ENCODE peak calls at places on chromosomes 12 and 14, in six cellular contexts. One of them, this sample, is unnamed. For H3K4me1, the result is how much of the 10 kb centered on the place peaks cover.

GRCh38 chr12:110744697-110745264 is 2.1 kb upstream of the PPP1CC start:
- DNase-seq in neuronal stem cell: no peak
- DNase-seq in GM23248: peak
- DNase-seq in astrocyte: no peak
- DNase-seq in colonic mucosa: peak
- DNase-seq in Karpas-422: no peak
- DNase-seq in this sample: no peak

GRCh38 chr12:30095511-30095910 is 311.8 kb upstream of the TMTC1 start:
- DNase-seq in neuronal stem cell: no peak
- DNase-seq in GM23248: no peak
- DNase-seq in astrocyte: no peak
- DNase-seq in colonic mucosa: no peak
- DNase-seq in Karpas-422: no peak
- DNase-seq in this sample: no peak

GRCh38 chr12:19010087-19010486 is 119.4 kb upstream of the PLEKHA5 start:
- DNase-seq in neuronal stem cell: no peak
- DNase-seq in GM23248: no peak
- DNase-seq in astrocyte: no peak
- DNase-seq in colonic mucosa: no peak
- DNase-seq in Karpas-422: no peak
- DNase-seq in this sample: no peak

GRCh38 chr12:85951823-85952222 is 77.7 kb downstream of the NTS start:
- DNase-seq in neuronal stem cell: no peak
- DNase-seq in GM23248: peak
- DNase-seq in astrocyte: peak
- DNase-seq in colonic mucosa: no peak
- DNase-seq in Karpas-422: peak
- DNase-seq in this sample: no peak

GRCh38 chr12:1719139-1719538 is 28.3 kb downstream of the ADIPOR2 start:
- DNase-seq in neuronal stem cell: no peak
- DNase-seq in GM23248: peak
- DNase-seq in astrocyte: no peak
- DNase-seq in colonic mucosa: no peak
- DNase-seq in Karpas-422: no peak
- DNase-seq in this sample: no peak

GRCh38 chr12:124768462-124769165 is 95.0 kb downstream of the SCARB1 start:
- DNase-seq in neuronal stem cell: no peak
- DNase-seq in GM23248: peak
- DNase-seq in astrocyte: peak
- DNase-seq in colonic mucosa: no peak
- DNase-seq in Karpas-422: no peak
- DNase-seq in this sample: no peak

GRCh38 chr14:97634786-97635185 is 837.6 kb downstream of the VRK1 start:
- DNase-seq in neuronal stem cell: no peak
- DNase-seq in GM23248: peak
- DNase-seq in astrocyte: no peak
- DNase-seq in colonic mucosa: no peak
- DNase-seq in Karpas-422: no peak
- DNase-seq in this sample: no peak

GRCh38 chr14:92553456-92553855 is 39.9 kb downstream of the RIN3 start:
- DNase-seq in neuronal stem cell: no peak
- DNase-seq in GM23248: peak
- DNase-seq in astrocyte: peak
- DNase-seq in colonic mucosa: no peak
- DNase-seq in Karpas-422: no peak
- DNase-seq in this sample: no peak

GRCh38 chr12:122932207-122932606 is 34.1 kb downstream of the ABCB9 start:
- DNase-seq in neuronal stem cell: no peak
- DNase-seq in GM23248: no peak
- DNase-seq in astrocyte: no peak
- DNase-seq in colonic mucosa: no peak
- DNase-seq in Karpas-422: peak
- DNase-seq in this sample: no peak

GRCh38 chr12:16605666-16606116 is 271 bp downstream of the LMO3 start:
- DNase-seq in neuronal stem cell: no peak
- DNase-seq in GM23248: peak
- DNase-seq in astrocyte: peak
- DNase-seq in colonic mucosa: no peak
- DNase-seq in Karpas-422: no peak
- DNase-seq in this sample: no peak

GRCh38 chr12:49622501-49623141 is 740 bp upstream of the PRPF40B start:
- DNase-seq in neuronal stem cell: no peak
- DNase-seq in GM23248: peak
- DNase-seq in astrocyte: no peak
- DNase-seq in colonic mucosa: peak
- DNase-seq in Karpas-422: peak
- DNase-seq in this sample: peak

GRCh38 chr12:124177276-124177950 is 117.5 kb upstream of the RFLNA start:
- DNase-seq in neuronal stem cell: no peak
- DNase-seq in GM23248: no peak
- DNase-seq in astrocyte: no peak
- DNase-seq in colonic mucosa: no peak
- DNase-seq in Karpas-422: no peak
- DNase-seq in this sample: no peak

GRCh38 chr14:24436355-24437019 is 6.1 kb downstream of the SDR39U1 start:
- DNase-seq in neuronal stem cell: peak
- DNase-seq in GM23248: peak
- DNase-seq in astrocyte: peak
- DNase-seq in colonic mucosa: no peak
- DNase-seq in Karpas-422: peak
- DNase-seq in this sample: peak

GRCh38 chr14:106811167-106811566 is 1284.8 kb downstream of the TMEM121 start:
- DNase-seq in neuronal stem cell: no peak
- DNase-seq in GM23248: no peak
- DNase-seq in astrocyte: no peak
- DNase-seq in colonic mucosa: no peak
- DNase-seq in Karpas-422: no peak
- DNase-seq in this sample: no peak

GRCh38 chr12:71456316-71456715 is 16.7 kb downstream of the LGR5 start:
- DNase-seq in neuronal stem cell: peak
- DNase-seq in GM23248: no peak
- DNase-seq in astrocyte: no peak
- DNase-seq in colonic mucosa: no peak
- DNase-seq in Karpas-422: no peak
- DNase-seq in this sample: no peak

GRCh38 chr12:123532808-123533649 is 490 bp downstream of the RILPL1 start:
- DNase-seq in neuronal stem cell: peak
- DNase-seq in GM23248: peak
- DNase-seq in astrocyte: peak
- DNase-seq in colonic mucosa: peak
- DNase-seq in Karpas-422: no peak
- DNase-seq in this sample: peak

GRCh38 chr14:102616799-102617198 is 24.4 kb downstream of the RCOR1 start:
- DNase-seq in neuronal stem cell: no peak
- DNase-seq in GM23248: peak
- DNase-seq in astrocyte: no peak
- DNase-seq in colonic mucosa: no peak
- DNase-seq in Karpas-422: no peak
- DNase-seq in this sample: no peak

GRCh38 chr14:92600318-92601053 is 86.9 kb downstream of the RIN3 start:
- DNase-seq in neuronal stem cell: no peak
- DNase-seq in GM23248: peak
- DNase-seq in astrocyte: peak
- DNase-seq in colonic mucosa: no peak
- DNase-seq in Karpas-422: no peak
- DNase-seq in this sample: no peak

GRCh38 chr12:58815235-58815634 is 105.1 kb downstream of the LRIG3 start:
- DNase-seq in neuronal stem cell: no peak
- DNase-seq in GM23248: no peak
- DNase-seq in astrocyte: no peak
- DNase-seq in colonic mucosa: no peak
- DNase-seq in Karpas-422: no peak
- DNase-seq in this sample: no peak

GRCh38 chr14:104680056-104680805 is 9.2 kb upstream of the INF2 start:
- DNase-seq in neuronal stem cell: no peak
- DNase-seq in GM23248: peak
- DNase-seq in astrocyte: peak
- DNase-seq in colonic mucosa: peak
- DNase-seq in Karpas-422: no peak
- DNase-seq in this sample: no peak

GRCh38 chr14:28101992-28102391 is 664.6 kb upstream of the FOXG1 start:
- DNase-seq in neuronal stem cell: no peak
- DNase-seq in GM23248: no peak
- DNase-seq in astrocyte: no peak
- DNase-seq in colonic mucosa: no peak
- DNase-seq in Karpas-422: no peak
- DNase-seq in this sample: no peak

GRCh38 chr14:54815531-54815930 is 87.1 kb downstream of the GCH1 start:
- DNase-seq in neuronal stem cell: no peak
- DNase-seq in GM23248: no peak
- DNase-seq in astrocyte: no peak
- DNase-seq in colonic mucosa: no peak
- DNase-seq in Karpas-422: no peak
- DNase-seq in this sample: no peak

GRCh38 chr12:65015850-65016249 is 105.3 kb downstream of the WIF1 start:
- DNase-seq in neuronal stem cell: no peak
- DNase-seq in GM23248: no peak
- DNase-seq in astrocyte: no peak
- DNase-seq in colonic mucosa: no peak
- DNase-seq in Karpas-422: no peak
- DNase-seq in this sample: no peak

GRCh38 chr14:92625213-92625612 is 111.6 kb downstream of the RIN3 start:
- DNase-seq in neuronal stem cell: no peak
- DNase-seq in GM23248: peak
- DNase-seq in astrocyte: peak
- DNase-seq in colonic mucosa: no peak
- DNase-seq in Karpas-422: no peak
- DNase-seq in this sample: no peak

GRCh38 chr12:80442426-80443222 is 1.4 kb upstream of the PTPRQ start:
- DNase-seq in neuronal stem cell: no peak
- DNase-seq in GM23248: no peak
- DNase-seq in astrocyte: peak
- DNase-seq in colonic mucosa: no peak
- DNase-seq in Karpas-422: no peak
- DNase-seq in this sample: no peak

GRCh38 chr14:24430682-24431568 is 1.2 kb downstream of the KHNYN start:
- DNase-seq in neuronal stem cell: no peak
- DNase-seq in GM23248: peak
- DNase-seq in astrocyte: no peak
- DNase-seq in colonic mucosa: peak
- DNase-seq in Karpas-422: peak
- DNase-seq in this sample: no peak

GRCh38 chr12:109893250-109893995 is 6.7 kb upstream of the TCHP start:
- DNase-seq in neuronal stem cell: no peak
- DNase-seq in GM23248: no peak
- DNase-seq in astrocyte: no peak
- DNase-seq in colonic mucosa: no peak
- DNase-seq in Karpas-422: no peak
- DNase-seq in this sample: no peak

GRCh38 chr14:67188326-67188725 is 914 bp upstream of the GARIN2 start:
- DNase-seq in neuronal stem cell: no peak
- DNase-seq in GM23248: no peak
- DNase-seq in astrocyte: no peak
- DNase-seq in colonic mucosa: no peak
- DNase-seq in Karpas-422: peak
- DNase-seq in this sample: no peak

GRCh38 chr14:67187210-67187609 is 2.0 kb upstream of the GARIN2 start:
- DNase-seq in neuronal stem cell: no peak
- DNase-seq in GM23248: peak
- DNase-seq in astrocyte: peak
- DNase-seq in colonic mucosa: no peak
- DNase-seq in Karpas-422: no peak
- DNase-seq in this sample: no peak

GRCh38 chr14:67187826-67188225 is 1.4 kb upstream of the GARIN2 start:
- DNase-seq in neuronal stem cell: no peak
- DNase-seq in GM23248: peak
- DNase-seq in astrocyte: peak
- DNase-seq in colonic mucosa: no peak
- DNase-seq in Karpas-422: peak
- DNase-seq in this sample: no peak

GRCh38 chr14:67186789-67187188 is 2.5 kb upstream of the GARIN2 start:
- DNase-seq in neuronal stem cell: no peak
- DNase-seq in GM23248: peak
- DNase-seq in astrocyte: no peak
- DNase-seq in colonic mucosa: no peak
- DNase-seq in Karpas-422: peak
- DNase-seq in this sample: peak

GRCh38 chr14:67186369-67186768 is 2.9 kb upstream of the GARIN2 start:
- DNase-seq in neuronal stem cell: no peak
- DNase-seq in GM23248: no peak
- DNase-seq in astrocyte: no peak
- DNase-seq in colonic mucosa: no peak
- DNase-seq in Karpas-422: no peak
- DNase-seq in this sample: peak
- H3K9ac ChIP-seq in neuronal stem cell: no peak
- H3K9ac ChIP-seq in GM23248: no peak
- H3K9ac ChIP-seq in astrocyte: no peak
- H3K9ac ChIP-seq in colonic mucosa: no peak
- H3K9ac ChIP-seq in Karpas-422: no peak
- H3K9ac ChIP-seq in this sample: peak

GRCh38 chr14:89614009-89614691 is 197.1 kb upstream of the FOXN3 start:
- DNase-seq in neuronal stem cell: no peak
- DNase-seq in GM23248: no peak
- DNase-seq in astrocyte: no peak
- DNase-seq in colonic mucosa: no peak
- DNase-seq in Karpas-422: peak
- DNase-seq in this sample: no peak
- H3K4me1 ChIP-seq in neuronal stem cell: under half
- H3K4me1 ChIP-seq in GM23248: under half
- H3K4me1 ChIP-seq in astrocyte: under half
- H3K4me1 ChIP-seq in colonic mucosa: under half
- H3K4me1 ChIP-seq in Karpas-422: under half
- H3K4me1 ChIP-seq in this sample: half or more

DNA sequence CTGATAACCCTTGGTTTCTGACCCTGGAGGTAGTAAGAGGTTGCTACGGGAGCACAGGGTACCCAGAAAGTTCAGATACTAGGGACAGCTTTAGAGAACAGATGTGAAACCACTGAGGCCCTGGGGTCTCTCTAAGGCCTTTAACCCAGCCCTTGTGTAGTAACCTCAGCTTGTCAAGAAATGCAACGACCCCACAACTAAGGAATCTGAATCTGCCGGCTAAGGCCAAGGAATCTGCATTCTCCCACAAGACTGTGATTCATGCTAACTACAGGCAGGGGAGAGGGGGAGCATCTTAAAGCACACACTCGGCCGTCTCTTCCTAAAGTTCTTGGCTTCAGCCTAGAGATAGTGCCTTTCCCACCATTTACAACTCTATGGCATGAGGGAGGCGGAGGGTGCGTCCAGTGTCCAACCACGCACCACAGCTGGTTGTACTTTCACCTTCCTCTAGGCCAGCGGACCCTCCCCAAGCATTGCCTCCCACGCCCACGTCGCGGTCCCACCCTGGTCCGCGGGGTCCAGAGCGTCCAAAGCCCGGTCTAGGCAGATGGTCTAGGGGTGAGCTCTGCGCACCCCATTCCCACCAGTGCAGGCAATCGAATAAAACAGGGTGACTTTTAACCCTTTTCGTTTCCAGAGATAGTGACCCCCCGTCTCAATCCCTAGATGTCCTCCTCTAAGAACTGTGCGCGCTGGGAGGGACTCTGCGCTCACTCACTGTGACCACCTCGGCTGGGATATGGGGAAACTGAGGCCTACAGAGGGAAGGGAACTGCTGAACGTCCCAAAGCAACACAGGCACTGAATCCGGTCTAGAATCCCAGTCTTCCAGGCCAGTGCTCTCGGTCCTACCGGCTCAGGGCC is 704 bp upstream of the VASH1 start:
- DNase-seq in neuronal stem cell: no peak
- DNase-seq in GM23248: no peak
- DNase-seq in astrocyte: no peak
- DNase-seq in colonic mucosa: no peak
- DNase-seq in Karpas-422: no peak
- DNase-seq in this sample: no peak
- H3K4me3 ChIP-seq in neuronal stem cell: peak
- H3K4me3 ChIP-seq in GM23248: peak
- H3K4me3 ChIP-seq in astrocyte: peak
- H3K4me3 ChIP-seq in colonic mucosa: peak
- H3K4me3 ChIP-seq in Karpas-422: no peak
- H3K4me3 ChIP-seq in this sample: no peak

GRCh38 chr14:99822166-99822527 is 28.9 kb downstream of the EML1 start:
- DNase-seq in neuronal stem cell: no peak
- DNase-seq in GM23248: peak
- DNase-seq in astrocyte: no peak
- DNase-seq in colonic mucosa: no peak
- DNase-seq in Karpas-422: no peak
- DNase-seq in this sample: no peak
- H3K9ac ChIP-seq in neuronal stem cell: no peak
- H3K9ac ChIP-seq in GM23248: no peak
- H3K9ac ChIP-seq in astrocyte: no peak
- H3K9ac ChIP-seq in colonic mucosa: no peak
- H3K9ac ChIP-seq in Karpas-422: no peak
- H3K9ac ChIP-seq in this sample: no peak

This sample was measured in DND-41.